ENCODE peak calls at places on chromosome 2, in ten cellular contexts. X is retina, W is fibroblast of mammary gland, U is right cardiac atrium, B is transverse colon, T is nucleus accumbens, Z is AG08396, A is neural crest cell, J is occipital lobe, K is GM04504. H is an unnamed sample.

GRCh38 chr2:217741381-217741955 is 261.3 kb downstream of the TNS1 start:
- DNase-seq in X (no peak), W (no peak), U (no peak), B (no peak), T (peak), Z (no peak), A (no peak), J (no peak), K (no peak), H (no peak)

GRCh38 chr2:165646321-165646801 is 147.7 kb downstream of the GALNT3 start:
- DNase-seq in X (peak), W (peak), U (no peak), B (no peak), T (no peak), Z (no peak), A (no peak), J (no peak), K (peak), H (no peak)

GRCh38 chr2:13227543-13227942 is 510.8 kb downstream of the TRIB2 start:
- DNase-seq in X (peak), W (no peak), U (no peak), B (no peak), T (no peak), Z (no peak), A (no peak), J (no peak), K (no peak), H (no peak)

GRCh38 chr2:26772064-26773001 is 8.2 kb downstream of the SLC35F6 start:
- DNase-seq in X (no peak), W (peak), U (peak), B (peak), T (peak), Z (peak), A (no peak), J (peak), K (peak), H (peak)

GRCh38 chr2:171478345-171478744 is 43.9 kb upstream of the CYBRD1 start:
- DNase-seq in X (no peak), W (peak), U (no peak), B (no peak), T (no peak), Z (no peak), A (no peak), J (no peak), K (no peak), H (no peak)

GRCh38 chr2:66574701-66575624 is 140.0 kb downstream of the MEIS1 start:
- DNase-seq in X (peak), W (peak), U (peak), B (peak), T (peak), Z (peak), A (peak), J (peak), K (peak), H (peak)

GRCh38 chr2:218406949-218407703 is 7.5 kb downstream of the CTDSP1 start:
- DNase-seq in X (no peak), W (peak), U (peak), B (peak), T (no peak), Z (no peak), A (no peak), J (peak), K (peak), H (peak)

GRCh38 chr2:20578266-20578894 is 72.5 kb downstream of the HS1BP3 start:
- DNase-seq in X (no peak), W (no peak), U (no peak), B (no peak), T (no peak), Z (no peak), A (no peak), J (no peak), K (no peak), H (no peak)

GRCh38 chr2:138475394-138475793 is 26.2 kb upstream of the SPOPL start:
- DNase-seq in X (no peak), W (no peak), U (no peak), B (no peak), T (no peak), Z (no peak), A (no peak), J (no peak), K (no peak), H (no peak)

GRCh38 chr2:30300122-30300455 is 68.8 kb downstream of the LBH start:
- DNase-seq in X (no peak), W (no peak), U (no peak), B (no peak), T (no peak), Z (no peak), A (no peak), J (no peak), K (no peak), H (no peak)

GRCh38 chr2:230418341-230419016 is 2.5 kb downstream of the SP100 start:
- DNase-seq in X (no peak), W (peak), U (no peak), B (no peak), T (no peak), Z (peak), A (no peak), J (no peak), K (peak), H (no peak)

GRCh38 chr2:204441316-204441715 is 104.0 kb upstream of the PARD3B start:
- DNase-seq in X (no peak), W (peak), U (no peak), B (no peak), T (no peak), Z (no peak), A (no peak), J (no peak), K (no peak), H (no peak)

GRCh38 chr2:77521482-77521881 is 694 bp downstream of the LRRTM4 start:
- DNase-seq in X (peak), W (no peak), U (no peak), B (no peak), T (no peak), Z (no peak), A (no peak), J (no peak), K (no peak), H (no peak)

GRCh38 chr2:128466377-128467175 is 147.9 kb upstream of the HS6ST1 start:
- DNase-seq in X (no peak), W (no peak), U (peak), B (no peak), T (peak), Z (no peak), A (no peak), J (peak), K (no peak), H (no peak)

GRCh38 chr2:203835867-203836800 is 31.4 kb upstream of the CTLA4 start:
- DNase-seq in X (peak), W (no peak), U (no peak), B (no peak), T (no peak), Z (no peak), A (no peak), J (no peak), K (no peak), H (no peak)

GRCh38 chr2:61396005-61396404 is 74.9 kb downstream of the USP34 start:
- DNase-seq in X (no peak), W (peak), U (no peak), B (no peak), T (no peak), Z (no peak), A (no peak), J (no peak), K (no peak), H (no peak)